ENCODE peak calls at places on chromosomes 3 and 15, in five cellular contexts. Y is stimulated activated CD8-positive, alpha-beta memory T cell treated with anti-CD3 and anti-CD28 coated beads, Interleukin-12 subunit alpha, Interleukin-12 subunit beta, amount 100 ng/mL, for 4 hours; U is cardiac fibroblast; K is nephron progenitor cell; Q is H54. I is an unnamed sample.

GRCh38 chr3:170507063-170507462 is 78.8 kb downstream of the SLC7A14 start:
- DNase-seq in Y (no peak), U (no peak), K (no peak), Q (no peak), I (no peak)

GRCh38 chr15:93974804-93975481 is 256.4 kb upstream of the MCTP2 start:
- DNase-seq in Y (no peak), U (peak), K (peak), Q (peak), I (no peak)

GRCh38 chr15:58779554-58779953 is 8.5 kb downstream of the MINDY2 start:
- DNase-seq in Y (no peak), U (no peak), K (no peak), Q (no peak), I (no peak)

GRCh38 chr3:195352895-195353488 is 82.0 kb upstream of the XXYLT1 start:
- DNase-seq in Y (no peak), U (peak), K (no peak), Q (peak), I (peak)

GRCh38 chr3:184351511-184352148 is 9.8 kb downstream of the CLCN2 start:
- DNase-seq in Y (no peak), U (no peak), K (no peak), Q (no peak), I (no peak)

GRCh38 chr3:42157915-42158538 is 66.9 kb downstream of the TRAK1 start:
- DNase-seq in Y (no peak), U (peak), K (no peak), Q (no peak), I (no peak)

GRCh38 chr15:62727501-62727900 is 315.0 kb upstream of the TPM1 start:
- DNase-seq in Y (no peak), U (no peak), K (no peak), Q (no peak), I (no peak)

GRCh38 chr15:73956276-73957086 is 30.2 kb downstream of the LOXL1 start:
- DNase-seq in Y (no peak), U (peak), K (no peak), Q (peak), I (peak)

GRCh38 chr15:41919954-41920538 is 26.2 kb upstream of the SPTBN5 start:
- DNase-seq in Y (no peak), U (peak), K (peak), Q (no peak), I (no peak)

GRCh38 chr3:99909714-99910508 is 92.2 kb downstream of the CMSS1 start:
- DNase-seq in Y (no peak), U (no peak), K (no peak), Q (peak), I (no peak)

GRCh38 chr3:168570404-168571173 is 474.9 kb upstream of the GOLIM4 start:
- DNase-seq in Y (no peak), U (no peak), K (no peak), Q (no peak), I (no peak)

GRCh38 chr15:66724732-66725467 is 22.9 kb downstream of the SMAD6 start:
- DNase-seq in Y (no peak), U (no peak), K (no peak), Q (no peak), I (no peak)

GRCh38 chr15:99909914-99910313 is 176.7 kb upstream of the LYSMD4 start:
- DNase-seq in Y (no peak), U (no peak), K (no peak), Q (no peak), I (no peak)

GRCh38 chr15:58501636-58502178 is 69.9 kb downstream of the LIPC start:
- DNase-seq in Y (no peak), U (no peak), K (no peak), Q (no peak), I (no peak)

GRCh38 chr3:136258199-136258598 is 8.1 kb downstream of the PCCB start:
- DNase-seq in Y (no peak), U (no peak), K (no peak), Q (no peak), I (no peak)

GRCh38 chr3:194275231-194275671 is 75.9 kb downstream of the CPN2 start:
- DNase-seq in Y (no peak), U (peak), K (no peak), Q (peak), I (no peak)

GRCh38 chr3:185337231-185337816 is 25.6 kb upstream of the MAP3K13 start:
- DNase-seq in Y (no peak), U (no peak), K (no peak), Q (no peak), I (no peak)

GRCh38 chr15:52394020-52394608 is 98.5 kb upstream of the MYO5C start:
- DNase-seq in Y (no peak), U (no peak), K (no peak), Q (no peak), I (no peak)

GRCh38 chr3:77935418-77935817 is 895.5 kb downstream of the ROBO2 start:
- DNase-seq in Y (no peak), U (no peak), K (no peak), Q (no peak), I (no peak)

GRCh38 chr15:81224232-81224631 is 27.6 kb downstream of the IL16 start:
- DNase-seq in Y (no peak), U (no peak), K (no peak), Q (no peak), I (no peak)

GRCh38 chr3:148718982-148719862 is 21.5 kb downstream of the AGTR1 start:
- DNase-seq in Y (no peak), U (peak), K (no peak), Q (no peak), I (no peak)

GRCh38 chr3:114308830-114309229 is 15.0 kb downstream of the TIGIT start:
- DNase-seq in Y (no peak), U (no peak), K (no peak), Q (no peak), I (no peak)

GRCh38 chr3:140022061-140022781 is 87.2 kb downstream of the CLSTN2 start:
- DNase-seq in Y (no peak), U (no peak), K (no peak), Q (no peak), I (no peak)

GRCh38 chr3:78718707-78719106 is 1049.1 kb downstream of the ROBO1 start:
- DNase-seq in Y (no peak), U (no peak), K (no peak), Q (no peak), I (no peak)

GRCh38 chr15:64246364-64247189 is 83.8 kb upstream of the PPIB start:
- DNase-seq in Y (no peak), U (peak), K (no peak), Q (peak), I (peak)

GRCh38 chr3:126912027-126912422 is 70.9 kb upstream of the PLXNA1 start:
- DNase-seq in Y (no peak), U (no peak), K (no peak), Q (no peak), I (no peak)

I was measured in Panc1.